ENCODE peak calls at places on chromosomes 2 and 18, in five cellular contexts. H is CD8-positive, alpha-beta memory T cell; P is prostate gland; A is psoas muscle; S is tibial artery. Z is an unnamed sample.

GRCh38 chr2:69616755-69617154 is 26.8 kb downstream of the AAK1 start:
- DNase-seq in H (peak; percentile 16), P (no peak), A (no peak), S (no peak), Z (no peak)

GRCh38 chr2:43109261-43109743 is 117.1 kb downstream of the ZFP36L2 start:
- DNase-seq in H (no peak), P (no peak), A (no peak), S (peak; percentile 51), Z (no peak)

GRCh38 chr2:133521146-133521745 is 47.0 kb downstream of the NCKAP5 start:
- DNase-seq in H (no peak), P (no peak), A (no peak), S (no peak), Z (no peak)

GRCh38 chr18:4267641-4268040 is 187.5 kb downstream of the DLGAP1 start:
- DNase-seq in H (no peak), P (no peak), A (no peak), S (no peak), Z (no peak)

GRCh38 chr2:38343212-38343611 is 33.9 kb downstream of the ATL2 start:
- DNase-seq in H (no peak), P (no peak), A (no peak), S (no peak), Z (no peak)

GRCh38 chr2:200373973-200374416 is 67.5 kb downstream of the SPATS2L start:
- DNase-seq in H (no peak), P (no peak), A (no peak), S (no peak), Z (peak; percentile 4)

GRCh38 chr2:39484620-39485495 is 47.8 kb upstream of the MAP4K3 start:
- DNase-seq in H (no peak), P (no peak), A (no peak), S (no peak), Z (no peak)

GRCh38 chr2:240203031-240203841 is 62.8 kb upstream of the OTOS start:
- DNase-seq in H (no peak), P (no peak), A (no peak), S (peak; percentile 54), Z (no peak)

GRCh38 chr2:164770421-164770916 is 71.2 kb downstream of the COBLL1 start:
- DNase-seq in H (no peak), P (no peak), A (no peak), S (no peak), Z (no peak)

GRCh38 chr2:191637182-191638078 is 40.5 kb upstream of the NABP1 start:
- DNase-seq in H (no peak), P (no peak), A (no peak), S (no peak), Z (no peak)

GRCh38 chr18:12470382-12471090 is 62.8 kb downstream of the PRELID3A start:
- DNase-seq in H (no peak), P (peak; percentile 68), A (no peak), S (no peak), Z (no peak)

GRCh38 chr18:76857476-76857875 is 35.1 kb downstream of the ZNF236 start:
- DNase-seq in H (no peak), P (no peak), A (no peak), S (no peak), Z (no peak)

GRCh38 chr2:184530959-184531358 is 67.4 kb upstream of the ZNF804A start:
- DNase-seq in H (no peak), P (no peak), A (no peak), S (no peak), Z (no peak)

GRCh38 chr2:63861220-63861822 is 19.6 kb downstream of the UGP2 start:
- DNase-seq in H (peak; percentile 26), P (peak; percentile 29), A (peak; percentile 21), S (peak; percentile 69), Z (peak; percentile 29)

GRCh38 chr2:63865159-63865799 is 23.6 kb downstream of the UGP2 start:
- DNase-seq in H (no peak), P (no peak), A (no peak), S (no peak), Z (no peak)

GRCh38 chr2:63863707-63864106 is 22.0 kb downstream of the UGP2 start:
- DNase-seq in H (no peak), P (no peak), A (no peak), S (no peak), Z (no peak)

GRCh38 chr2:63866009-63866709 is 24.5 kb downstream of the UGP2 start:
- DNase-seq in H (no peak), P (no peak), A (no peak), S (no peak), Z (no peak)

GRCh38 chr2:63862802-63863201 is 21.1 kb downstream of the UGP2 start:
- DNase-seq in H (no peak), P (no peak), A (no peak), S (no peak), Z (no peak)
- H3K27ac ChIP-seq in H (no peak overlapping the region), P (no peak overlapping the region), A (peak overlapping the region; percentile 74), S (no peak overlapping the region), Z (no peak overlapping the region)

GRCh38 chr2:45259144-45259543 is 249.9 kb upstream of the SIX2 start:
- DNase-seq in H (no peak), P (no peak), A (no peak), S (no peak), Z (no peak)
- H3K4me1 ChIP-seq in H (no peaks in the 10 kb centered on the region), P (peaks cover 20% of the 10 kb centered on the region), A (peaks cover 28% of the 10 kb centered on the region), S (peaks cover 40% of the 10 kb centered on the region), Z (no peaks in the 10 kb centered on the region)

DNA sequence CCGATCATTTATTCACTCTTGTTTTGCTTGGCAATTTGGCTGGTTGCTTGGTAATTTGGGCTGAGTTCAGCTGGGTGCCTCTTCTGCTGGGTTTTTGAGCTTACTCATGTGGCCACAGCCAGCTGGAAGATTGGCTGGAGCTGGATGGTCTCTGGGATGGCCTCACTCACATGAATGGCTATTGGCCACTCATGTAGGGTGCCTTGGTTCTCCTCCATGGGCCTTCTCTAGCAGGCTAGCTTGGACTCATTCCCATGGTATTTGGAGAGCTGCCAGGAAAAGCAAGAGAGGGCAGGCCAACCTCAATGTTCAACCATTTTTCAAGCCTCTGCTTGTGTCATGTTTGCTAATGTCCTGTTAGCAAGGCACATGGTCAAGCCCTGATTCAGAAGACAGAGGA is 16.9 kb downstream of the ZAP70 start:
- DNase-seq in H (no peak), P (no peak), A (no peak), S (no peak), Z (no peak)
- H3K36me3 ChIP-seq in H (peaks cover 73% of the 10 kb centered on the region), P (no peaks in the 10 kb centered on the region), A (no peaks in the 10 kb centered on the region), S (no peaks in the 10 kb centered on the region), Z (peaks cover 92% of the 10 kb centered on the region)

GRCh38 chr2:98882368-98882767 is 53.7 kb downstream of the CRACDL start:
- DNase-seq in H (no peak), P (no peak), A (no peak), S (no peak), Z (no peak)

GRCh38 chr2:98883780-98884211 is 52.2 kb downstream of the CRACDL start:
- DNase-seq in H (no peak), P (no peak), A (no peak), S (no peak), Z (no peak)

GRCh38 chr2:98882971-98883779 is 52.9 kb downstream of the CRACDL start:
- DNase-seq in H (no peak), P (no peak), A (no peak), S (no peak), Z (no peak)

GRCh38 chr2:98886066-98886554 is 49.9 kb downstream of the CRACDL start:
- DNase-seq in H (no peak), P (no peak), A (no peak), S (no peak), Z (no peak)

GRCh38 chr2:98884658-98885057 is 51.4 kb downstream of the CRACDL start:
- DNase-seq in H (no peak), P (no peak), A (no peak), S (no peak), Z (no peak)
- H3K27ac ChIP-seq in H (no peak overlapping the region), P (no peak overlapping the region), A (no peak overlapping the region), S (no peak overlapping the region), Z (no peak overlapping the region)

DNA sequence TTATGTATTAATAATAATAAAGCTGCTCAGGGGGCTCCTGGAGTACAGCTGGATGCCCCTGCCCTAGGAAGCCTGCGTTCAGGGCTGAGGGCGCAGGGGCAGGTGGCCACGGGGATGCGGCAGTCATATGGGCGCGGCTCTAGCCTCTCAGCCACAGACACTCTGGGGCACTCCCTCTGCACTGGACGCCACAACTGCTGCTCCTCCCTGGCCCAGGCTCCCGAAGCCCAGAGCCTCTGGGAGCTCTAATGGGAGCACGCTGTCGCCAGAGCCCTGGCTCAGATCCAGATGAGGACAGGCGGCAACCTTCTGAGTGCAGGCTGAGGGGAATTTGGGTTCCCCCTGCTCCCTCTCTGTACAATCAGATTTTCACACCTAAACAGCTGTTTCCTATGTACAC is 93.6 kb downstream of the MTCL1 start:
- DNase-seq in H (no peak), P (no peak), A (peak; percentile 35), S (no peak), Z (no peak)
- H3K4me1 ChIP-seq in H (no peaks in the 10 kb centered on the region), P (no peaks in the 10 kb centered on the region), A (peaks cover 15% of the 10 kb centered on the region), S (no peaks in the 10 kb centered on the region), Z (no peaks in the 10 kb centered on the region)

DNA sequence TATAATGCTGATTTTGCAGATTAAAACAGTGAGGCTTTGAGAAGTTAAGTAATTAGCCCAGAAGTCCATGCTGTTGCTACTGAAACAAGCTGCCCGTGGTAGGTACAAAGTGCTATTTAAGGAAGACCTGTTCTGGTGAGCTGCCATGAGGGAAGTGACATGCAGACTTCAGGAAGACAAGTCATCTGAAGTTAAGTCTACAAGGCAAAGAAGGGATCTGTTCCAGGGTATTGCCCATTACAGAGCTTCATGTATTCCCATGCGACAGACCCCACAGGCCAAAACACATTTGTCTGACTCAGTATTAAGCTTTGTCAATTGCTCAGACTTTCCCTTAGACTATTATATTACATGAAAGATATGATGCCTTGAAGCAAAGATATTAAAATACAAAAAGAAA is 520.8 kb downstream of the FBXO15 start:
- DNase-seq in H (no peak), P (no peak), A (no peak), S (no peak), Z (no peak)
- H3K36me3 ChIP-seq in H (no peaks in the 10 kb centered on the region), P (no peaks in the 10 kb centered on the region), A (no peaks in the 10 kb centered on the region), S (no peaks in the 10 kb centered on the region), Z (no peaks in the 10 kb centered on the region)

GRCh38 chr2:169108098-169108884 is 38.9 kb downstream of the DHRS9 start:
- DNase-seq in H (no peak), P (no peak), A (no peak), S (no peak), Z (no peak)
- H3K27ac ChIP-seq in H (no peak overlapping the region), P (no peak overlapping the region), A (no peak overlapping the region), S (no peak overlapping the region), Z (no peak overlapping the region)

GRCh38 chr2:41959760-41960159 is 88.1 kb upstream of the PKDCC start:
- DNase-seq in H (no peak), P (no peak), A (no peak), S (no peak), Z (no peak)
- H3K4me1 ChIP-seq in H (no peaks in the 10 kb centered on the region), P (no peaks in the 10 kb centered on the region), A (no peaks in the 10 kb centered on the region), S (peaks cover 13% of the 10 kb centered on the region), Z (no peaks in the 10 kb centered on the region)

GRCh38 chr2:135851858-135852257 is 14.9 kb upstream of the LCT start:
- DNase-seq in H (no peak), P (no peak), A (no peak), S (no peak), Z (no peak)
- H3K36me3 ChIP-seq in H (peaks cover 20% of the 10 kb centered on the region), P (no peaks in the 10 kb centered on the region), A (no peaks in the 10 kb centered on the region), S (peaks cover 54% of the 10 kb centered on the region), Z (peaks cover 30% of the 10 kb centered on the region)

DNA sequence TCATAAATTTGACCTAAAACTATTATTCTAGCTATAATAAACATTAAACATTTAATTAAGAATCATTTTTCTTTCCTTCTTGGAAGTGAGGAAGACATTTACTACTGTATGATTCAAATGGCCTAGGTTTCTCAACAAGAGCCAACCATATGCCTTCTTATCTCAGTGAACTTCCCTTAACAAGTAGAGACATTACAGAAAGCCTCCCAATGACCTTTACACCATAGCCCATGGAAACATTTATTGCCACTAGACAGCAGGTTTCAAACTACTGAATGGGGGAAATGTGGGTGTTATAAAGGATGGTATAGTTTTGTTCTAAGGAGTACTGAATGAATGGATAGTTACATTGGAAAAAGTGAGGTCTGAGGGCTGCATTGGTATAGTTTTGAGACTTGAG is 349.4 kb upstream of the SPRED2 start:
- DNase-seq in H (no peak), P (no peak), A (no peak), S (no peak), Z (no peak)
- H3K27ac ChIP-seq in H (no peak overlapping the region), P (no peak overlapping the region), A (no peak overlapping the region), S (no peak overlapping the region), Z (no peak overlapping the region)

Z was measured in CD8-positive, alpha-beta T cell.